ENCODE peak calls at places on chromosomes 2 and 18, in ten cellular contexts. V is neural crest cell, T is fibroblast of lung, L is dorsolateral prefrontal cortex, I is transverse colon, N is tibial nerve, H is adrenal gland, J is NB4, Y is thoracic aorta, G is lower lobe of right lung. E is an unnamed sample.
A peak's percentile ranks its signal among the peaks of the same experiment; 100 is the strongest.

GRCh38 chr2:25279091-25279651 is 62.6 kb downstream of the DNMT3A start:
- DNase-seq in V (no peak), T (peak; percentile 37), L (peak; percentile 71), I (peak; percentile 66), N (peak; percentile 61), H (peak; percentile 83), J (peak; percentile 87), Y (no peak), G (peak; percentile 82), E (no peak)

GRCh38 chr2:108351889-108352288 is 25.9 kb upstream of the SULT1C4 start:
- DNase-seq in V (no peak), T (peak; percentile 54), L (no peak), I (no peak), N (no peak), H (no peak), J (no peak), Y (no peak), G (no peak), E (no peak)

GRCh38 chr2:23208339-23208738 is 176.6 kb upstream of the KLHL29 start:
- DNase-seq in V (no peak), T (no peak), L (no peak), I (no peak), N (no peak), H (no peak), J (no peak), Y (no peak), G (no peak), E (no peak)

GRCh38 chr2:153595939-153596338 is 117.4 kb upstream of the RPRM start:
- DNase-seq in V (no peak), T (no peak), L (no peak), I (no peak), N (no peak), H (no peak), J (no peak), Y (no peak), G (no peak), E (no peak)

GRCh38 chr18:27712066-27712465 is 464.9 kb downstream of the CDH2 start:
- DNase-seq in V (no peak), T (no peak), L (no peak), I (no peak), N (no peak), H (no peak), J (no peak), Y (no peak), G (no peak), E (no peak)

GRCh38 chr2:120346667-120347358 is 877 bp downstream of the INHBB start:
- DNase-seq in V (peak; percentile 22), T (peak; percentile 47), L (no peak), I (no peak), N (no peak), H (no peak), J (peak; percentile 46), Y (no peak), G (no peak), E (no peak)

GRCh38 chr2:55585451-55586079 is 31.9 kb downstream of the PPP4R3B start:
- DNase-seq in V (no peak), T (peak; percentile 80), L (no peak), I (no peak), N (no peak), H (no peak), J (peak; percentile 52), Y (no peak), G (no peak), E (no peak)

GRCh38 chr2:120560330-120560729 is 175.3 kb upstream of the GLI2 start:
- DNase-seq in V (no peak), T (no peak), L (no peak), I (no peak), N (no peak), H (no peak), J (no peak), Y (no peak), G (no peak), E (no peak)

GRCh38 chr18:56298935-56299334 is 339.5 kb downstream of the TXNL1 start:
- DNase-seq in V (no peak), T (peak; percentile 37), L (no peak), I (no peak), N (no peak), H (no peak), J (peak; percentile 1), Y (no peak), G (no peak), E (no peak)
- TF ChIP-seq CTCF in V (peak; percentile 30), T (peak; percentile 10), L (no peak), I (no peak), N (no peak), H (no peak), J (no peak), Y (no peak), G (peak; percentile 13), E (no peak)

GRCh38 chr2:220075835-220076234 is 448.4 kb downstream of the SLC4A3 start:
- DNase-seq in V (no peak), T (no peak), L (no peak), I (no peak), N (no peak), H (no peak), J (no peak), Y (no peak), G (no peak), E (no peak)

GRCh38 chr2:220078439-220078838 is 451.0 kb downstream of the SLC4A3 start:
- DNase-seq in V (no peak), T (peak; percentile 33), L (no peak), I (no peak), N (no peak), H (no peak), J (no peak), Y (no peak), G (no peak), E (no peak)

GRCh38 chr2:220077488-220077887 is 450.1 kb downstream of the SLC4A3 start:
- DNase-seq in V (no peak), T (peak; percentile 72), L (no peak), I (no peak), N (no peak), H (no peak), J (no peak), Y (no peak), G (no peak), E (no peak)

GRCh38 chr2:220079595-220079994 is 452.2 kb downstream of the SLC4A3 start:
- DNase-seq in V (no peak), T (no peak), L (no peak), I (no peak), N (no peak), H (no peak), J (no peak), Y (no peak), G (no peak), E (no peak)

DNA sequence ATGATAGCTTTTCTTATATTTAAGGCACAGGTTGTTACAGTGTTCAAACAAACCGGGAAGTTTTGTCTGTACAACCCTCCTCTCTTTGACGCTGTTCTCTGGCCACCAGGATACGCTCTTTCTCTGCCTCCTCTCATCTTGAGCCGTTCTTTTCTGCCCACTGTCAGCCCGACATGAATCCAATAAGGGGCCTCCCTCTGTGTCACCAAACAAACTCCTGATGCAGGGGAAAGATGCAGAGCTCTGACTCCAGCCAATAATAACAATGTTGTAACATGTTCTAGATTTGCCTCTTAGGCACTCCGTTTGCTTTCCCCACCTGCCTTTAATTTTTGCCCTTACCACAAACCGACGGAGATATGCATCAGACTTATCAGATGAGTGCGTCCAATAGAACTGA is 449.3 kb downstream of the SLC4A3 start:
- DNase-seq in V (peak; percentile 20), T (peak; percentile 80), L (no peak), I (no peak), N (peak; percentile 29), H (no peak), J (no peak), Y (peak; percentile 16), G (no peak), E (no peak)
- TF ChIP-seq CTCF in V (peak; percentile 51), T (peak; percentile 53), L (no peak), I (no peak), N (no peak), H (no peak), J (no peak), Y (peak; percentile 43), G (no peak), E (no peak)

GRCh38 chr2:240179941-240180666 is 39.6 kb upstream of the OTOS start:
- DNase-seq in V (no peak), T (no peak), L (no peak), I (no peak), N (no peak), H (no peak), J (no peak), Y (no peak), G (no peak), E (no peak)

GRCh38 chr2:240178564-240178963 is 38.1 kb upstream of the OTOS start:
- DNase-seq in V (no peak), T (no peak), L (no peak), I (no peak), N (no peak), H (no peak), J (no peak), Y (no peak), G (no peak), E (no peak)

GRCh38 chr2:240182476-240182875 is 42.0 kb upstream of the OTOS start:
- DNase-seq in V (no peak), T (no peak), L (no peak), I (no peak), N (no peak), H (no peak), J (no peak), Y (no peak), G (no peak), E (no peak)

GRCh38 chr2:240182001-240182400 is 41.5 kb upstream of the OTOS start:
- DNase-seq in V (no peak), T (no peak), L (no peak), I (no peak), N (no peak), H (no peak), J (no peak), Y (no peak), G (no peak), E (no peak)

DNA sequence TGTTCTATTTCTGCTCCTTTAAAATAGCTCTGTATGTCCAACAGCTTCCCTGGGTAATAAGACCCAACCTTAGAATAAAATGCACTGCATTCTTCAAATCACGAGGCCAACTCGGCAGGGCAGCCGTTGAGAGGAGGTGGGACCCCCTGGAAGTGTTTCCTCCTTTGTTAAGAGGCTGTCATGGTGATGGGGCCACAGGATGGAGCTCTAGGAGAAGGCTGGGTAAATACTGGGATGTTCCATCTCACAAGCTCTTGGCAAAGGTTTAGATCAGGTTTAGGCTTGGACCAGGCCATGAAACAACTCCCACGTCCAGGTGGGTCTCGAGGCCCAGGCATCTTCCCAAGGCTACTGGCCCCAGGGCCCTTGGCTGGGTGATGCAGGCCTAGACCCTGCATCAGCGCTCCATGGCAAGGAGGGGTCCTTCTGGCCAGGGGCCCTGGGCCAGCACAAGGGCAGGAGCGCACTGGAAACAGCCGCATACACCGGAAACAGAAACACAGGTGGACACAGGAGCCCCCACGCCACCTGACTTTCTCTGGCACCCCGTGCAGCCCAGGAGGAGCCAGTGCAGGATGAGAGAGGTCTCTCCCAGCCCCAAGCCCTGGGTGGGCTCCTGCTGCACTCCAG is 38.8 kb upstream of the OTOS start:
- DNase-seq in V (no peak), T (no peak), L (no peak), I (no peak), N (no peak), H (no peak), J (no peak), Y (no peak), G (no peak), E (no peak)
- TF ChIP-seq CTCF in V (no peak), T (no peak), L (no peak), I (no peak), N (no peak), H (no peak), J (no peak), Y (no peak), G (no peak), E (no peak)

DNA sequence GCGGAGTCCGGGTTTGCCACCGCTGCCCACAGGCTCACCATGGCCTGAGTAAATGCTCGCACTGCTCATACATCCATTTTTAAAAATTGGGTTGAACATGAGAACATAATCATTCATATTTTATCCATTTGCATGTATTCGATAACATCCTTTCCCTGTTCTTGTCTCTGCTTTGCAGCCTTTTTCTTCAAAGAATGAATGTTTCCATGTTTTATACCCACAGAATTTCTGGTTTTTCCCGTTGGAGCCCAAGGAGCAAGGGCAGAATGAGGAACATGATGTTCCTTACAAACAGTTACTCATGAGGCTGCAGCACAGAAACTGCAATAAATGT is 146.5 kb downstream of the CCDC74A start:
- DNase-seq in V (no peak), T (no peak), L (no peak), I (no peak), N (no peak), H (no peak), J (no peak), Y (no peak), G (no peak), E (no peak)
- TF ChIP-seq CTCF in V (no peak), T (no peak), L (peak; percentile 49), I (no peak), N (no peak), H (no peak), J (no peak), Y (peak; percentile 10), G (peak; percentile 4), E (no peak)